ENCODE peak calls at places on chromosomes 5 and 9, in seven cellular contexts. O is glomerular endothelial cell; M is RKO; E is tibial artery; X is NCI-H1417; H is WTC11; S is activated CD8-positive, alpha-beta memory T cell treated with anti-CD3 and anti-CD28 coated beads, Interleukin-2, amount 50 U/mL, for 48 hours. D is an unnamed sample.
A peak's percentile ranks its signal among the peaks of the same experiment; 100 is the strongest.

GRCh38 chr9:76401176-76401575 is 7.0 kb upstream of the RFK start:
- DNase-seq in X (no peak), M (no peak), O (no peak), E (no peak), S (no peak), H (no peak), D (no peak)

GRCh38 chr9:91305596-91305995 is 56.1 kb downstream of the AUH start:
- DNase-seq in O (no peak), H (no peak), X (no peak), E (no peak), M (no peak), S (no peak), D (no peak)

GRCh38 chr5:16577677-16578076 is 39.1 kb downstream of the RETREG1 start:
- DNase-seq in O (no peak), X (no peak), S (peak; percentile 40), H (no peak), E (no peak), M (no peak), D (no peak)

GRCh38 chr5:25573691-25574090 is 928.9 kb upstream of the CDH10 start:
- DNase-seq in H (no peak), S (no peak), E (no peak), O (no peak), M (no peak), X (no peak), D (no peak)

GRCh38 chr9:136906251-136906650 is 19.9 kb downstream of the TRAF2 start:
- DNase-seq in O (no peak), H (no peak), X (no peak), M (no peak), E (no peak), S (no peak), D (no peak)

GRCh38 chr9:70829591-70830265 is 291.7 kb downstream of the TRPM3 start:
- DNase-seq in H (no peak), S (no peak), O (no peak), M (no peak), E (no peak), X (no peak), D (no peak)

GRCh38 chr5:111641533-111642230 is 115.3 kb downstream of the NREP start:
- DNase-seq in X (no peak), E (no peak), M (no peak), H (no peak), S (no peak), O (no peak), D (no peak)

GRCh38 chr5:179143446-179143845 is 83.3 kb downstream of the ZNF354C start:
- DNase-seq in X (no peak), M (peak; percentile 79), S (no peak), H (peak; percentile 60), E (no peak), O (no peak), D (no peak)

GRCh38 chr9:33431420-33431819 is 16.0 kb downstream of the AQP3 start:
- DNase-seq in M (no peak), E (no peak), H (no peak), X (no peak), O (no peak), S (no peak), D (no peak)

GRCh38 chr5:148374693-148375360 is 8.9 kb upstream of the FBXO38 start:
- DNase-seq in S (no peak), O (no peak), E (peak; percentile 28), X (peak; percentile 50), H (peak; percentile 36), M (peak; percentile 68), D (peak; percentile 56)

D was measured in HEK293T.